ENCODE peak calls at places on chromosomes 12 and 14, in four cellular contexts. X, N, M and I are unnamed samples.

GRCh38 chr12:74620932-74621331 is 83.3 kb downstream of the ATXN7L3B start:
- DNase-seq in X (no peak), N (no peak), M (no peak), I (no peak)

GRCh38 chr12:32868885-32869284 is 27.7 kb downstream of the PKP2 start:
- DNase-seq in X (no peak), N (no peak), M (no peak), I (no peak)

GRCh38 chr14:61568572-61569011 is 126.7 kb upstream of the HIF1A start:
- DNase-seq in X (peak; percentile 52), N (no peak), M (no peak), I (no peak)

GRCh38 chr12:45732936-45733335 is 3.4 kb downstream of the ARID2 start:
- DNase-seq in X (no peak), N (no peak), M (no peak), I (no peak)

GRCh38 chr14:103688906-103689902 is 26.0 kb downstream of the XRCC3 start:
- DNase-seq in X (peak; percentile 53), N (no peak), M (no peak), I (no peak)

GRCh38 chr12:109054520-109054919 is 2.1 kb downstream of the USP30 start:
- DNase-seq in X (no peak), N (no peak), M (no peak), I (no peak)

GRCh38 chr12:124457287-124458219 is 109.9 kb downstream of the NCOR2 start:
- DNase-seq in X (no peak), N (no peak), M (no peak), I (no peak)

GRCh38 chr12:587132-587531 is 76.1 kb downstream of the NINJ2 start:
- DNase-seq in X (no peak), N (no peak), M (no peak), I (no peak)

DNA sequence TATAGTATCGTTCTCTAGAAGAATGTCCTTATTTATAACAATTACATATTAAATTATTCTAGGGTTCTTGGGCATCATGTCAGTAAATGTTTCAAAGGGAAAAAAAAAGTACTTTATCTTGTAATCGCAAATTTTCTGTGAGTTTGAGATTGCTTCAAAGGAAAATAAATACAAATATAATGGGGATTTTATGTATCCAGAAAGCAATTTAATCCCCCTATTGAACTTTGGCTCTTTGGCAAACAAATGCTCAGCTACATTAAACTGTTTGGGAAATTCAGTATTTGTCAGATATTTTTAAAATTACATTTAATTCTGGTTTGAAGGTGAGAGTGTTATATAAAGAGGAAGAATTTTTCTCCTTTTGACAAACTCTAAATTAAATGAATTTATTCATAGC is 8.0 kb downstream of the ACSS3 start:
- DNase-seq in X (no peak), N (no peak), M (peak; percentile 63), I (no peak)
- TF ChIP-seq POLR2AphosphoS2 in X (no peak), N (no peak), M (no peak), I (no peak)

GRCh38 chr14:59028476-59029202 is 159.8 kb upstream of the DAAM1 start:
- DNase-seq in X (peak; percentile 31), N (peak; percentile 47), M (peak; percentile 39), I (peak; percentile 37)
- TF ChIP-seq ESRRA in X (no peak), N (no peak), M (no peak), I (no peak)

GRCh38 chr14:69684461-69685183 is 73.2 kb downstream of the SUSD6 start:
- DNase-seq in X (no peak), N (no peak), M (no peak), I (no peak)

GRCh38 chr14:69682607-69683263 is 71.3 kb downstream of the SUSD6 start:
- DNase-seq in X (no peak), N (no peak), M (peak; percentile 46), I (no peak)

GRCh38 chr14:69685716-69686115 is 74.3 kb downstream of the SUSD6 start:
- DNase-seq in X (no peak), N (no peak), M (peak; percentile 62), I (no peak)

GRCh38 chr14:69683971-69684370 is 72.6 kb downstream of the SUSD6 start:
- DNase-seq in X (no peak), N (peak; percentile 57), M (no peak), I (no peak)

GRCh38 chr14:69685217-69685616 is 73.8 kb downstream of the SUSD6 start:
- DNase-seq in X (no peak), N (peak; percentile 60), M (no peak), I (no peak)
- TF ChIP-seq POLR2AphosphoS2 in X (no peak), N (no peak), M (no peak), I (no peak)

GRCh38 chr12:16012086-16012485 is 101.0 kb downstream of the DERA start:
- DNase-seq in X (no peak), N (peak; percentile 45), M (no peak), I (no peak)
- TF ChIP-seq ESRRA in X (no peak), N (no peak), M (no peak), I (no peak)

DNA sequence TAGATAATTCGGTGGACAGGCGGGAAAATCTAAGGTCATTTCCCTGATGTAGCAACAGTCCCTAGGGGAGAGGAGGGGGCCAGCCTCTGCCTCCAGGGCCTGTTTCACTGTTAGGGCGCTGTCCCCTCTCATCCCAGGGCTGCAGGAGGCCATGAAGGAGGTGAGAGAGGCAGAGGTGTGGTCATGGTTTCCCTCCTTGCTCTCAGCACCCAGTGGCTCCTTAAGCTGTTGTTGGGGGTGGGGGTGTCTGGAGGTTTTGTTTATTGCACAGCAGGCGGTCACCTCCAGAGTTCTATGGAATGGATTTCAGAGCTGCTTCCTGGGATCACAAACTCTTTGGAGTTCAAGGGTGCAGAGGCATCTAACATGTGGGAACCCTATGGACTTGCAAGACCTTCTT is 212.5 kb upstream of the RTL1 start:
- DNase-seq in X (no peak), N (no peak), M (no peak), I (no peak)
- TF ChIP-seq POLR2AphosphoS2 in X (no peak), N (no peak), M (no peak), I (no peak)

GRCh38 chr12:77590306-77590705 is 240.4 kb upstream of the NAV3 start:
- DNase-seq in X (no peak), N (no peak), M (no peak), I (no peak)

GRCh38 chr12:77584860-77585259 is 245.8 kb upstream of the NAV3 start:
- DNase-seq in X (no peak), N (no peak), M (no peak), I (no peak)
- TF ChIP-seq ESRRA in X (no peak), N (no peak), M (no peak), I (no peak)

GRCh38 chr12:98084391-98084790 is 431.0 kb upstream of the TMPO start:
- DNase-seq in X (no peak), N (no peak), M (no peak), I (no peak)

GRCh38 chr12:98085360-98085759 is 430.0 kb upstream of the TMPO start:
- DNase-seq in X (no peak), N (no peak), M (no peak), I (no peak)

DNA sequence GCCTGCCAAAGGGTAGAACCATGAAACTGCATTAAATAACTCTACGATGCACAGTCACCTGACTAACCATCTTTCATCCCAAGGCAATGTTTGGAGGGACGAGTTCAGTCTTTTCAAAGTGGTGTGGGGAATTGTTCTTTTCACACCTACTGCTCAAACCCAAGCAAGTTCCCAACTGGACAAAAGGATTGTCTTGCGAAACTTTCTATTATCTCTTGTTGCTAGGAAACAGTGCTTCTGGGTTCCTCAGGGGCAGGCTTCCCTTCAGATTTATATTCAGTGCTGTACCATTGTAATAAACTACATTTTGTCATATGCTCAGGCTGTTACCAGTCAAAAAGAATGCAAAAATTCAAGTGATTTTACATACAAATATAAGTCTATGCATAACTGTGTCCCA is 430.4 kb upstream of the TMPO start:
- DNase-seq in X (no peak), N (no peak), M (no peak), I (no peak)
- TF ChIP-seq POLR2AphosphoS2 in X (no peak), N (no peak), M (no peak), I (no peak)

GRCh38 chr14:88849717-88850116 is 25.3 kb downstream of the TTC8 start:
- DNase-seq in X (no peak), N (no peak), M (no peak), I (no peak)
- TF ChIP-seq ESRRA in X (no peak), N (no peak), M (no peak), I (no peak)